ENCODE peak calls at places on chromosomes 3 and 15, in seven cellular contexts. P, B, N, A, C, U and Z are unnamed samples.

GRCh38 chr15:84715442-84716035 is 400 bp downstream of the SEC11A start:
- DNase-seq in P (no peak), B (peak), N (no peak), A (peak), C (peak), U (peak), Z (no peak)

GRCh38 chr3:39038165-39038564 is 13.6 kb downstream of the SCN11A start:
- DNase-seq in P (no peak), B (peak), N (peak), A (no peak), C (no peak), U (no peak), Z (no peak)

GRCh38 chr3:48268936-48269551 is 28.1 kb downstream of the ZNF589 start:
- DNase-seq in P (no peak), B (no peak), N (no peak), A (no peak), C (peak), U (no peak), Z (no peak)

GRCh38 chr15:101318810-101319200 is 23.8 kb upstream of the SNRPA1 start:
- DNase-seq in P (no peak), B (no peak), N (no peak), A (peak), C (no peak), U (no peak), Z (no peak)

GRCh38 chr3:160781429-160781828 is 25.4 kb downstream of the PPM1L start:
- DNase-seq in P (no peak), B (no peak), N (no peak), A (no peak), C (no peak), U (no peak), Z (no peak)

GRCh38 chr3:51721062-51721745 is 14.3 kb downstream of the GRM2 start:
- DNase-seq in P (no peak), B (no peak), N (no peak), A (no peak), C (no peak), U (no peak), Z (no peak)

GRCh38 chr15:69607101-69607500 is 154.5 kb downstream of the RPLP1 start:
- DNase-seq in P (no peak), B (no peak), N (no peak), A (peak), C (no peak), U (no peak), Z (no peak)

GRCh38 chr15:67593561-67593960 is 51.1 kb downstream of the MAP2K5 start:
- DNase-seq in P (no peak), B (no peak), N (no peak), A (no peak), C (no peak), U (no peak), Z (no peak)

GRCh38 chr15:40092416-40093223 is 16.1 kb downstream of the BMF start:
- DNase-seq in P (peak), B (peak), N (no peak), A (no peak), C (no peak), U (no peak), Z (peak)

GRCh38 chr3:184981071-184981470 is 169.1 kb downstream of the VPS8 start:
- DNase-seq in P (no peak), B (no peak), N (no peak), A (no peak), C (no peak), U (no peak), Z (no peak)

GRCh38 chr3:33096103-33096868 is 660 bp downstream of the GLB1 start:
- DNase-seq in P (no peak), B (peak), N (no peak), A (peak), C (peak), U (no peak), Z (no peak)

GRCh38 chr15:51104512-51104911 is 9.8 kb upstream of the TNFAIP8L3 start:
- DNase-seq in P (peak), B (peak), N (no peak), A (no peak), C (no peak), U (no peak), Z (no peak)

GRCh38 chr3:13332740-13333139 is 87.4 kb downstream of the NUP210 start:
- DNase-seq in P (no peak), B (no peak), N (no peak), A (no peak), C (no peak), U (no peak), Z (no peak)

GRCh38 chr3:72411843-72412242 is 436.4 kb downstream of the SHQ1 start:
- DNase-seq in P (no peak), B (no peak), N (no peak), A (no peak), C (no peak), U (no peak), Z (no peak)

GRCh38 chr3:188584162-188584529 is 430.2 kb downstream of the LPP start:
- DNase-seq in P (no peak), B (peak), N (peak), A (peak), C (no peak), U (no peak), Z (no peak)

GRCh38 chr15:85730001-85730820 is 64.5 kb downstream of the KLHL25 start:
- DNase-seq in P (no peak), B (peak), N (peak), A (peak), C (peak), U (peak), Z (peak)

GRCh38 chr3:30475038-30475808 is 131.2 kb upstream of the TGFBR2 start:
- DNase-seq in P (no peak), B (no peak), N (no peak), A (peak), C (peak), U (no peak), Z (no peak)

GRCh38 chr3:124694486-124694885 is 35.8 kb upstream of the UMPS start:
- DNase-seq in P (no peak), B (no peak), N (no peak), A (no peak), C (no peak), U (no peak), Z (no peak)

GRCh38 chr15:51089699-51090098 is 5.0 kb downstream of the TNFAIP8L3 start:
- DNase-seq in P (no peak), B (peak), N (no peak), A (no peak), C (no peak), U (no peak), Z (no peak)

GRCh38 chr3:72997421-72997961 is 880 bp downstream of the PPP4R2 start:
- DNase-seq in P (peak), B (peak), N (peak), A (peak), C (peak), U (peak), Z (no peak)

GRCh38 chr3:125633767-125634166 is 38.5 kb upstream of the OSBPL11 start:
- DNase-seq in P (no peak), B (no peak), N (no peak), A (no peak), C (no peak), U (no peak), Z (no peak)

GRCh38 chr15:70065006-70065722 is 32.6 kb downstream of the TLE3 start:
- DNase-seq in P (no peak), B (no peak), N (no peak), A (no peak), C (no peak), U (no peak), Z (no peak)

GRCh38 chr3:66372681-66373350 is 128.0 kb downstream of the LRIG1 start:
- DNase-seq in P (no peak), B (peak), N (no peak), A (peak), C (no peak), U (peak), Z (no peak)

GRCh38 chr3:61814674-61815073 is 253.3 kb downstream of the PTPRG start:
- DNase-seq in P (no peak), B (no peak), N (no peak), A (no peak), C (no peak), U (no peak), Z (no peak)

GRCh38 chr15:33722005-33722672 is 246.2 kb upstream of the CHRM5 start:
- DNase-seq in P (no peak), B (peak), N (peak), A (no peak), C (no peak), U (no peak), Z (no peak)

GRCh38 chr3:152037953-152038352 is 164.5 kb downstream of the SUCNR1 start:
- DNase-seq in P (no peak), B (no peak), N (no peak), A (peak), C (no peak), U (no peak), Z (no peak)

GRCh38 chr15:31483053-31483923 is 156.7 kb downstream of the KLF13 start:
- DNase-seq in P (no peak), B (peak), N (no peak), A (no peak), C (peak), U (no peak), Z (no peak)